ENCODE peak calls at places on chromosomes 5 and 9, in ten cellular contexts. One of them, this sample, is unnamed.

GRCh38 chr9:107138261-107138992 is 144.7 kb upstream of the RAD23B start:
- DNase-seq in HCT116: no peak
- DNase-seq in dorsolateral prefrontal cortex: no peak
- DNase-seq in cardiac fibroblast: no peak
- DNase-seq in lower leg skin: no peak
- DNase-seq in kidney: no peak
- DNase-seq in fibroblast of lung: peak
- DNase-seq in tibial nerve: no peak
- DNase-seq in AG09319: no peak
- DNase-seq in SK-N-SH: no peak
- DNase-seq in this sample: no peak

GRCh38 chr5:135181653-135182052 is 147.6 kb upstream of the PITX1 start:
- DNase-seq in HCT116: no peak
- DNase-seq in dorsolateral prefrontal cortex: no peak
- DNase-seq in cardiac fibroblast: no peak
- DNase-seq in lower leg skin: no peak
- DNase-seq in kidney: no peak
- DNase-seq in fibroblast of lung: no peak
- DNase-seq in tibial nerve: no peak
- DNase-seq in AG09319: no peak
- DNase-seq in SK-N-SH: no peak
- DNase-seq in this sample: no peak

GRCh38 chr5:72210913-72211670 is 103.8 kb downstream of the MAP1B start:
- DNase-seq in HCT116: no peak
- DNase-seq in dorsolateral prefrontal cortex: no peak
- DNase-seq in cardiac fibroblast: peak
- DNase-seq in lower leg skin: peak
- DNase-seq in kidney: peak
- DNase-seq in fibroblast of lung: peak
- DNase-seq in tibial nerve: peak
- DNase-seq in AG09319: no peak
- DNase-seq in SK-N-SH: no peak
- DNase-seq in this sample: no peak

GRCh38 chr9:97388721-97389238 is 23.1 kb upstream of the TDRD7 start:
- DNase-seq in HCT116: no peak
- DNase-seq in dorsolateral prefrontal cortex: no peak
- DNase-seq in cardiac fibroblast: no peak
- DNase-seq in lower leg skin: no peak
- DNase-seq in kidney: peak
- DNase-seq in fibroblast of lung: no peak
- DNase-seq in tibial nerve: no peak
- DNase-seq in AG09319: no peak
- DNase-seq in SK-N-SH: no peak
- DNase-seq in this sample: no peak

GRCh38 chr9:17839744-17840143 is 260.9 kb downstream of the SH3GL2 start:
- DNase-seq in HCT116: no peak
- DNase-seq in dorsolateral prefrontal cortex: no peak
- DNase-seq in cardiac fibroblast: no peak
- DNase-seq in lower leg skin: no peak
- DNase-seq in kidney: no peak
- DNase-seq in fibroblast of lung: no peak
- DNase-seq in tibial nerve: no peak
- DNase-seq in AG09319: no peak
- DNase-seq in SK-N-SH: no peak
- DNase-seq in this sample: no peak

GRCh38 chr9:75539558-75539957 is 350.9 kb upstream of the PCSK5 start:
- DNase-seq in HCT116: no peak
- DNase-seq in dorsolateral prefrontal cortex: no peak
- DNase-seq in cardiac fibroblast: no peak
- DNase-seq in lower leg skin: no peak
- DNase-seq in kidney: no peak
- DNase-seq in fibroblast of lung: no peak
- DNase-seq in tibial nerve: no peak
- DNase-seq in AG09319: no peak
- DNase-seq in SK-N-SH: no peak
- DNase-seq in this sample: no peak

GRCh38 chr9:38068866-38069628 is at the start of gene SHB:
- DNase-seq in HCT116: no peak
- DNase-seq in dorsolateral prefrontal cortex: peak
- DNase-seq in cardiac fibroblast: peak
- DNase-seq in lower leg skin: peak
- DNase-seq in kidney: peak
- DNase-seq in fibroblast of lung: peak
- DNase-seq in tibial nerve: peak
- DNase-seq in AG09319: no peak
- DNase-seq in SK-N-SH: peak
- DNase-seq in this sample: no peak

GRCh38 chr9:84278131-84278530 is 62.4 kb downstream of the SLC28A3 start:
- DNase-seq in HCT116: no peak
- DNase-seq in dorsolateral prefrontal cortex: no peak
- DNase-seq in cardiac fibroblast: peak
- DNase-seq in lower leg skin: no peak
- DNase-seq in kidney: no peak
- DNase-seq in fibroblast of lung: no peak
- DNase-seq in tibial nerve: no peak
- DNase-seq in AG09319: no peak
- DNase-seq in SK-N-SH: no peak
- DNase-seq in this sample: no peak

GRCh38 chr9:122216798-122217418 is 11.8 kb downstream of the LHX6 start:
- DNase-seq in HCT116: no peak
- DNase-seq in dorsolateral prefrontal cortex: no peak
- DNase-seq in cardiac fibroblast: no peak
- DNase-seq in lower leg skin: no peak
- DNase-seq in kidney: peak
- DNase-seq in fibroblast of lung: no peak
- DNase-seq in tibial nerve: no peak
- DNase-seq in AG09319: no peak
- DNase-seq in SK-N-SH: no peak
- DNase-seq in this sample: no peak

GRCh38 chr9:122213589-122214413 is 15.0 kb downstream of the LHX6 start:
- DNase-seq in HCT116: peak
- DNase-seq in dorsolateral prefrontal cortex: no peak
- DNase-seq in cardiac fibroblast: no peak
- DNase-seq in lower leg skin: no peak
- DNase-seq in kidney: peak
- DNase-seq in fibroblast of lung: no peak
- DNase-seq in tibial nerve: no peak
- DNase-seq in AG09319: no peak
- DNase-seq in SK-N-SH: peak
- DNase-seq in this sample: no peak

GRCh38 chr9:122216138-122216797 is 12.5 kb downstream of the LHX6 start:
- DNase-seq in HCT116: no peak
- DNase-seq in dorsolateral prefrontal cortex: no peak
- DNase-seq in cardiac fibroblast: no peak
- DNase-seq in lower leg skin: no peak
- DNase-seq in kidney: no peak
- DNase-seq in fibroblast of lung: no peak
- DNase-seq in tibial nerve: no peak
- DNase-seq in AG09319: no peak
- DNase-seq in SK-N-SH: peak
- DNase-seq in this sample: no peak

GRCh38 chr9:122214507-122214906 is 14.2 kb downstream of the LHX6 start:
- DNase-seq in HCT116: no peak
- DNase-seq in dorsolateral prefrontal cortex: no peak
- DNase-seq in cardiac fibroblast: no peak
- DNase-seq in lower leg skin: no peak
- DNase-seq in kidney: no peak
- DNase-seq in fibroblast of lung: no peak
- DNase-seq in tibial nerve: no peak
- DNase-seq in AG09319: no peak
- DNase-seq in SK-N-SH: no peak
- DNase-seq in this sample: no peak

DNA sequence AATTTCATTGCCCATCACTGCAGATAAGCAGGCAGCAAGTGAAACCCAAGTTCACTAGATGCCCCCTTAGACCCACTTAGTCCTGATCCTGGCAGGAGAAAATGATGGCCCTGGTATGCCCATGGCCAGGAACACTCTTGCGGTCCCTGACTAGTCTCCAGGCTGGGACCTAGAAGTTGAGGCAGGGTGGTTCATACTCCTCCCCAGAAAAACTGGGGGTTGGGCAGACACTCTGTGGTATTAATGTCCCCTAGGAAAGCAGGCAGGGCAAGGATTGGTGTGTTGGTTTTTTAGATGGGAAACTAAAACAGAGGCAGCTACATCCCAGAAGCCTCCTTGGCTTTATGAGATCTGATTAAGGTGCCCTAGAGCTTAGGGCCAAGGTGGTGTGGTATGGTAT is 13.1 kb downstream of the LHX6 start:
- DNase-seq in HCT116: no peak
- DNase-seq in dorsolateral prefrontal cortex: no peak
- DNase-seq in cardiac fibroblast: no peak
- DNase-seq in lower leg skin: no peak
- DNase-seq in kidney: no peak
- DNase-seq in fibroblast of lung: no peak
- DNase-seq in tibial nerve: no peak
- DNase-seq in AG09319: no peak
- DNase-seq in SK-N-SH: no peak
- DNase-seq in this sample: no peak
- TF ChIP-seq CTCF in HCT116: no peak
- TF ChIP-seq CTCF in dorsolateral prefrontal cortex: no peak
- TF ChIP-seq CTCF in cardiac fibroblast: no peak
- TF ChIP-seq CTCF in lower leg skin: no peak
- TF ChIP-seq CTCF in kidney: no peak
- TF ChIP-seq CTCF in fibroblast of lung: no peak
- TF ChIP-seq CTCF in tibial nerve: no peak
- TF ChIP-seq CTCF in AG09319: no peak
- TF ChIP-seq CTCF in SK-N-SH: no peak
- TF ChIP-seq CTCF in this sample: no peak

DNA sequence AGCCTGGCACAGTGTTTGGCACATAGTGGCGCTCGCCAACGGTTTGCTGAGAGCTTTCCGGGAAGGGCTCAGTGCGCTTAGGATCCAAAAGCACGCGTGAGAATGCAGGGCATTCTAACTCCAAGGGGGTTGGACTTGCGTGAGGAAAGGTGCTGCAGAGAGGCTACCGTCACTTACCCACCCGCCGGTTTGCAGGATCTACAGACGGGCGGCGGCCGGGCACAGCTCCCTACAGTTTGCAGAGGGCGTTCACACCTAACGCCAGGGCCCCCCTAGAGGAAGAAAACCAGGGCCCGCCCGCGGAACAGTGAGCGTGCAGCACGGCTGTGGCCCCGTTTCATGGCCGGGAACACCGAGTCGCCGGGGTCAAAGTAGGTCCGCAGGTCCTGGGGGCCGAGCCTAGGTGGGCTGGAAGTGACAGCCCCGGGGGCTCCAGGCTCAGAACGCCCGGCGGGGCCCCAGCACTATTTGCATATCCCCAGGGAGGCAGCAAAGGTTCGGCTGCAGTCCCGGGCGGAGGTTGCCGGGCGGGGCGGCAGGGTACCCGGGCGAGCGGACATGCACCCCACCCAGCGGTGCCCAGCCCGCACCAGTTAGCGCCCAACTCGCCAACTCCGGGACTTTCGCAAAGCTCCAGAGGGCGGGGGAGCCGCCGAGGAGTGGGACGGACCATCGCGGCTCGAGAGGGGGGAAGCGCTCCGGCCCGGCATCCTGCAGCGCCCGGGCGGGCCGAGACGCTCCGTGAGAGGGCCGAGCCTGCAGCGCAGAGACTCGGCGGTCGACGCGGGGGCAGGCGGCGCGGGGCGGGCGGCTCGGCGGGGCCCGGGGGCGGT is 498 bp upstream of the GALNT10 start:
- DNase-seq in HCT116: peak
- DNase-seq in dorsolateral prefrontal cortex: peak
- DNase-seq in cardiac fibroblast: peak
- DNase-seq in lower leg skin: peak
- DNase-seq in kidney: peak
- DNase-seq in fibroblast of lung: peak
- DNase-seq in tibial nerve: peak
- DNase-seq in AG09319: peak
- DNase-seq in SK-N-SH: peak
- DNase-seq in this sample: no peak
- TF ChIP-seq CTCF in HCT116: peak
- TF ChIP-seq CTCF in dorsolateral prefrontal cortex: peak
- TF ChIP-seq CTCF in cardiac fibroblast: peak
- TF ChIP-seq CTCF in lower leg skin: no peak
- TF ChIP-seq CTCF in kidney: peak
- TF ChIP-seq CTCF in fibroblast of lung: peak
- TF ChIP-seq CTCF in tibial nerve: peak
- TF ChIP-seq CTCF in AG09319: peak
- TF ChIP-seq CTCF in SK-N-SH: peak
- TF ChIP-seq CTCF in this sample: no peak

DNA sequence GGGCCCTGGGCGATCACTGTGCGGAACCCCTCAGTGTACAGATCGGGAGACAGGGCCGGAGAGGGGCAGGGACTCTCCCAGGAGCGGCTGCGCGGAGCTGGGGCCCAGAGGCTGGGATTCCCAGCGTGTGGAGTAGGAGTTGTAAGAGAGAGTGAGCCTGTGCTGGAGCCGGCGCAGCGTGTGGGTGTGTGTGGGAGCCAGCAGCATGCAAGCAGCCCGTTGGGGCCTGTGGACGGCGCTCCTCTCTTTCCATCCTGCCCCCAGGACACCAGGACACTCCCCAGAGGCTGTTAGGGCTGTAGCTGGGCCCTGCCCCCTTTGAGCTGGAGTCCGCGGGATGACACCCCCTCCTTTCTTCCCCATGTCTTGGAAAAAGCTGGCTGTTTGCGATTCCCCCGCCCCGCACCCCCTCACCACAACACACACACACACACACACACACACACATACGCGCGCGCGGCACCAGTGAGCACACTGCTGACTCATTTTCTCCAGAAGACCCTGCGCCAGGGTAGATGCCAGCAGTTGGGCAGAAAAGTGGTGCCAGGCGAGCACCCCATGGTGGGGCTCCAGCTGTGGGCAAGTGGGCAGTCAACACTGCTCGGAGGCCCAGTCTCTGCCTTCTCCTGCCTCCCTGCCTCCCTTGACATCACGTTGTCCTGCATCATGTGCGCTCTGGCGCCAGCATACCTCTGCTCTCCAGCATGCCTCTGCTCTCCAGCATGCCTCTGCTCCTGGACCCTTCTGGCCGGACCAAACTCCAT is 1.5 kb downstream of the COL27A1 start:
- DNase-seq in HCT116: no peak
- DNase-seq in dorsolateral prefrontal cortex: peak
- DNase-seq in cardiac fibroblast: peak
- DNase-seq in lower leg skin: peak
- DNase-seq in kidney: peak
- DNase-seq in fibroblast of lung: peak
- DNase-seq in tibial nerve: peak
- DNase-seq in AG09319: peak
- DNase-seq in SK-N-SH: peak
- DNase-seq in this sample: peak
- TF ChIP-seq CTCF in HCT116: no peak
- TF ChIP-seq CTCF in dorsolateral prefrontal cortex: no peak
- TF ChIP-seq CTCF in cardiac fibroblast: no peak
- TF ChIP-seq CTCF in lower leg skin: no peak
- TF ChIP-seq CTCF in kidney: peak
- TF ChIP-seq CTCF in fibroblast of lung: peak
- TF ChIP-seq CTCF in tibial nerve: no peak
- TF ChIP-seq CTCF in AG09319: peak
- TF ChIP-seq CTCF in SK-N-SH: no peak
- TF ChIP-seq CTCF in this sample: no peak

GRCh38 chr5:5420251-5420650 is 2.2 kb upstream of the ICE1 start:
- DNase-seq in HCT116: no peak
- DNase-seq in dorsolateral prefrontal cortex: no peak
- DNase-seq in cardiac fibroblast: no peak
- DNase-seq in lower leg skin: no peak
- DNase-seq in kidney: no peak
- DNase-seq in fibroblast of lung: no peak
- DNase-seq in tibial nerve: no peak
- DNase-seq in AG09319: no peak
- DNase-seq in SK-N-SH: no peak
- DNase-seq in this sample: no peak

GRCh38 chr5:5421149-5421960 is 1.1 kb upstream of the ICE1 start:
- DNase-seq in HCT116: no peak
- DNase-seq in dorsolateral prefrontal cortex: no peak
- DNase-seq in cardiac fibroblast: no peak
- DNase-seq in lower leg skin: no peak
- DNase-seq in kidney: no peak
- DNase-seq in fibroblast of lung: no peak
- DNase-seq in tibial nerve: peak
- DNase-seq in AG09319: no peak
- DNase-seq in SK-N-SH: no peak
- DNase-seq in this sample: no peak

GRCh38 chr5:5422819-5423515 is 490 bp downstream of the ICE1 start:
- DNase-seq in HCT116: no peak
- DNase-seq in dorsolateral prefrontal cortex: no peak
- DNase-seq in cardiac fibroblast: no peak
- DNase-seq in lower leg skin: no peak
- DNase-seq in kidney: no peak
- DNase-seq in fibroblast of lung: no peak
- DNase-seq in tibial nerve: no peak
- DNase-seq in AG09319: no peak
- DNase-seq in SK-N-SH: no peak
- DNase-seq in this sample: no peak

GRCh38 chr5:5424736-5425135 is 2.3 kb downstream of the ICE1 start:
- DNase-seq in HCT116: no peak
- DNase-seq in dorsolateral prefrontal cortex: no peak
- DNase-seq in cardiac fibroblast: peak
- DNase-seq in lower leg skin: no peak
- DNase-seq in kidney: no peak
- DNase-seq in fibroblast of lung: no peak
- DNase-seq in tibial nerve: no peak
- DNase-seq in AG09319: no peak
- DNase-seq in SK-N-SH: no peak
- DNase-seq in this sample: no peak

DNA sequence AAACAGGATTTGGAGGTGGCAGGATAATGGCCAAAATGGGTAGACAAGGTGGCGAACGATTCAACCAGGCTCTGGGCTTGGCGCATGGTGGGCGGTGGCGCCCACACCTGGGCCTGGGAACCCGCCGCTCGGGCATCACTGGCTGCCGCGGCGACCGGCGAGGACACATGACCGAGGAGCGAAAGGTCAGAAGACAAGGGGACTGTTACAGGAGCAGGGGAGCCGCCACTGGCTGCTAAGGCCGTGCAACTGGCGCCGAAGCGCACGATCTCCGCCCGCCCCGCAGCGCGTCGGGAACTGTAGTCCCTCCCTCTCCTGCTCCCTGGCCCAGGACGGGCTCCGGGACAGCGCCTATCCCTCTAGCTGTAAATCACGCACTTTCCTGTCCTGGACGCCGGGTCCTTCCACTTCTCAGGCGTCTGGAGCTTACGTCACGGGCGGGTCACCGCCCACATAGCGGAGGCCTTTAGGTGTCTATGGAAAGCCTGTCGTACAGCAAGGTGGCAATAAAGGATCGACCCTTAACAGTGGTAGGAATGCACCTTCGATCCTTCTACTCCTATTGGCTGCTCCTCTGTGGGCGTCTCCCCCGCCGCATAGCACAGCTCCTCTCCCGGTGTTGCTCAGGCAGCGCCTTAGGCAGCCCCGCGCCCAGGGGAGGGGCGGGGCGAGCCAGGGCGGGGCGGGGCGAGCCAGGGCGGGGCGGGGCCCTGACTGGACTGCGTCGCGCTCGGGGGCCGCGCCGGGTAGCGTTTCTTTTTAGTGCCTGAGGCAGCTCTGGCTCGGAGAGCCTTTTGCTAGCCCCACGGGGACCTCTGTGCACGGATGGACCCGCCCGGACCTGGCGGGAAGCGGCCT is at the start of gene ICE1:
- DNase-seq in HCT116: peak
- DNase-seq in dorsolateral prefrontal cortex: peak
- DNase-seq in cardiac fibroblast: peak
- DNase-seq in lower leg skin: peak
- DNase-seq in kidney: peak
- DNase-seq in fibroblast of lung: peak
- DNase-seq in tibial nerve: peak
- DNase-seq in AG09319: peak
- DNase-seq in SK-N-SH: peak
- DNase-seq in this sample: peak
- TF ChIP-seq CTCF in HCT116: no peak
- TF ChIP-seq CTCF in dorsolateral prefrontal cortex: no peak
- TF ChIP-seq CTCF in cardiac fibroblast: no peak
- TF ChIP-seq CTCF in lower leg skin: no peak
- TF ChIP-seq CTCF in kidney: no peak
- TF ChIP-seq CTCF in fibroblast of lung: no peak
- TF ChIP-seq CTCF in tibial nerve: no peak
- TF ChIP-seq CTCF in AG09319: no peak
- TF ChIP-seq CTCF in SK-N-SH: no peak
- TF ChIP-seq CTCF in this sample: no peak